ENCODE peak calls at places on chromosomes 4 and X, in six cellular contexts. U is retinal pigment epithelial cell; H is CD8-positive, alpha-beta memory T cell; E is HepG2; R is cardiac fibroblast; X is AG09309. K is an unnamed sample.

GRCh38 chr4:174490356-174490969 is 31.8 kb downstream of the HPGD start:
- DNase-seq in U (no peak), R (peak), H (no peak), X (no peak), E (no peak), K (peak)

GRCh38 chr4:88033309-88033708 is 25.9 kb downstream of the PKD2 start:
- DNase-seq in H (peak), X (no peak), U (no peak), E (peak), R (peak), K (peak)

GRCh38 chr4:13989496-13989895 is 362.0 kb upstream of the BOD1L1 start:
- DNase-seq in R (peak), U (no peak), E (no peak), H (no peak), X (no peak), K (peak)

GRCh38 chr4:19711871-19712270 is 539.8 kb upstream of the SLIT2 start:
- DNase-seq in X (peak), H (no peak), E (no peak), R (peak), U (peak), K (peak)

GRCh38 chr4:109298279-109299010 is 4.0 kb downstream of the COL25A1 start:
- DNase-seq in E (no peak), R (peak), H (no peak), X (no peak), U (no peak), K (peak)

GRCh38 chr4:89572224-89572858 is 264.6 kb downstream of the SNCA start:
- DNase-seq in H (no peak), U (peak), R (peak), E (no peak), X (no peak), K (peak)

GRCh38 chr4:106312377-106312776 is 3.6 kb downstream of the TBCK start:
- DNase-seq in H (no peak), E (no peak), U (no peak), R (no peak), X (peak), K (peak)

GRCh38 chr4:172996571-172997216 is 171.9 kb upstream of the GALNT7 start:
- DNase-seq in X (no peak), R (peak), E (no peak), H (no peak), U (peak), K (peak)

GRCh38 chrX:22220941-22221340 is 51.8 kb upstream of the CBLL2 start:
- DNase-seq in U (peak), R (peak), X (no peak), E (no peak), H (no peak), K (peak)

GRCh38 chr4:182764137-182764536 is 153.0 kb downstream of the DCTD start:
- DNase-seq in E (no peak), H (no peak), R (peak), X (no peak), U (no peak), K (peak)

GRCh38 chrX:40581333-40581910 is 652 bp downstream of the ATP6AP2 start:
- DNase-seq in H (no peak), X (no peak), E (no peak), U (no peak), R (peak), K (peak)

GRCh38 chr4:15920723-15921591 is 17.6 kb downstream of the FGFBP1 start:
- DNase-seq in X (peak), E (no peak), H (no peak), R (peak), U (peak), K (peak)

GRCh38 chr4:173493041-173493440 is 37.0 kb downstream of the HAND2 start:
- DNase-seq in U (no peak), E (no peak), X (no peak), H (no peak), R (no peak), K (no peak)

GRCh38 chrX:134548257-134548732 is 88.3 kb downstream of the HPRT1 start:
- DNase-seq in R (no peak), X (no peak), H (no peak), E (no peak), U (no peak), K (no peak)

GRCh38 chr4:68498413-68499007 is 51.2 kb downstream of the TMPRSS11E start:
- DNase-seq in R (peak), H (peak), E (peak), X (peak), U (peak), K (peak)

DNA sequence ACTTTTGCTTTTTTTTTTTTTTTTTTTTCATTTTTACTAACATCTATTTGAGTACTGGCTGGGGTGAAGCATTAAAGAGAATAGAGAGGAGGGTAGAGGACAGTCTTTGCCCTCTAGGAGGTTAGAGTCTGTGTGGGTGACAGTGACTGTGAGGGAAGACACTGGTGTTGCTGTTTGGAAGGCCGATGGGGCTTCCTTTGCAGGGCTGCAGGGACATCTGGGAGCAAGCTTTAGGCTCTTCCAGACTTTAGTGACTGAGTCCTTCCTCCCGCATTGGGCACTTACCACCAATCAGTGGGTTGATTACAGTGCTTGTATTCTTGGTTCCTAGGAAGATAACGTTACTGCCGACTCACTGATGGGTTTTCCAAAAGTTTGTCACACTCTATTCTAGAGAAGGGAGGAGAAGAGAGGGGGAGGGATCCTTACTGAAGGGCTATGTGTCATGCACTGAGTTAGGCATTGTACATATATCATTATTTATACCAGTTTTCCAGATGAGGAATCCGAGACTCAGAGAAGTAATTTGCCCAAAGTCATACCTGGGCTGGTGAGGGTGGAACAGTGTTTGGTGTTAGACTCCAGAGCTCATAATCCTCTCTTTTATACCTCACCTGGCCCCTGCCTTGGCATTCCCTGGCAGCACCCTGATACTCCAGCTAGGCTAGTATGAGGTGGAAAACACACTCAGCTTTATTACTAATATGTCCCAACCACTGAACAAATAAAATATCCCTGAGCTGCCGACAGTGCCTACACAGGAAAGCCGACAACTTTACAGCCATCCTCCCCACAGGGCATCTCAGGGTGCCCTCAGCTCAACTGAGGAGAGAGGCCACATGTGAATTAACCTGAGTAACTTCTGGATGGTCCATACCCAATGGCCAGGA is 3.8 kb downstream of the CHST7 start:
- DNase-seq in E (no peak), U (no peak), R (peak), H (no peak), X (no peak), K (peak)
- H3K4me3 ChIP-seq in E (no peak), U (no peak), R (peak), H (no peak), X (no peak), K (peak)

GRCh38 chr4:48490012-48490679 is at the start of gene ZAR1:
- DNase-seq in H (no peak), X (no peak), R (no peak), U (no peak), E (no peak), K (no peak)
- H3K4me3 ChIP-seq in H (no peak), X (peak), R (no peak), U (peak), E (peak), K (no peak)

DNA sequence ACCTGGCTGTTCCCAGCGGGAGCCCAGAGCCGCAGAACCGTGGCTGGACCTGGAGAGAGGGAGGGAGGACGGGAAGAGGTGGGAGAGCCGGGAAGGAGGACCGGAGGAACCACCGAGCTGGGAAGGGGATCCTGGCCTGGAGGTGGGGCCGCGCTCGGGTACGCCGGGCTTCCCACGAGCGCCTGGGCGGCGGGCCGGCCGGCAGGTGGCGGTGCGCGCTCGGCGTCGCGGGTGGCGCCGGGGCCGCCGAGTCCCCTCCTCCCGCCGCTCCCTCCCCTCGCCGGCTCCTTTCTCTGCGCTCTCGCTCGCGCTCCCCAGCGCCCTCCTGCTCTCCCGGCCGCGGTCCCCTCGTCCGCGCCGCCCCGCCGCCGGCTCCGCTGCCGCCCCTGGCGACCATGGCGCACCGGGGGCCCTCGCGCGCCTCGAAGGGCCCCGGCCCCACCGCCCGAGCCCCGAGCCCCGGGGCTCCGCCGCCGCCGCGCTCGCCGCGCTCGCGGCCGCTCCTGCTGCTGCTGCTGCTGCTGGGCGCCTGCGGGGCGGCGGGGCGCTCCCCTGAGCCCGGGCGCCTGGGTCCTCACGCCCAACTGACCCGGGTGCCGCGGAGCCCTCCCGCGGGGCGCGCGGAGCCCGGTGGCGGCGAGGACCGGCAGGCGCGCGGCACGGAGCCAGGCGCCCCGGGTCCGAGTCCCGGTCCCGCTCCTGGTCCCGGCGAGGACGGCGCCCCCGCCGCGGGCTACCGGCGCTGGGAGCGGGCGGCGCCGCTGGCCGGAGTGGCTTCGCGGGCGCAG is at the start of gene SORCS2:
- DNase-seq in H (peak), E (peak), X (no peak), U (no peak), R (peak), K (peak)
- H3K4me3 ChIP-seq in H (no peak), E (peak), X (peak), U (peak), R (no peak), K (no peak)

GRCh38 chr4:150327262-150327780 is 249.1 kb downstream of the DCLK2 start:
- DNase-seq in R (no peak), X (no peak), U (no peak), E (no peak), H (no peak), K (no peak)

GRCh38 chr4:150329338-150329737 is 251.1 kb downstream of the DCLK2 start:
- DNase-seq in E (no peak), H (no peak), X (no peak), R (no peak), U (no peak), K (no peak)

GRCh38 chr4:150323551-150324325 is 245.5 kb downstream of the DCLK2 start:
- DNase-seq in R (peak), E (no peak), H (no peak), U (no peak), X (no peak), K (peak)

GRCh38 chr4:150328496-150328895 is 250.3 kb downstream of the DCLK2 start:
- DNase-seq in E (no peak), H (no peak), X (no peak), R (no peak), U (no peak), K (no peak)

DNA sequence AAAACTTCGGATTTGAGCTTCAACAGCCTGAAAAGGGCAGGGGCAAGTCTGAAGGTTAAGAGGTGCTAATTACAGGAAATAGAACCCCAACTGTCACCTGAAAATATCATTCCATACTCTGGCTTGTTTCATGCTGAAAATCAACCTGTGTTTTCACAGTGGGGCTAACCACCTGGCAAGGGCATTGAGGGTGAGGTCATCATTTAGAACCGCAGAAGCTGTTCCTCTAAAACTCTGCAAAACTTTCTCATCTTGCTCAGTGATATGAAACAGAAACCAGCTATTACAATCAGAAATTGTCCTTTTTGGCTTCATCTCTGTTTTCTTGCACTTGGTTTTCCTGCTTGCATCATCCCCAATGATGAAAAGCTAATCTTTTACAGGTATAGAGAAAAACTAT is 247.6 kb downstream of the DCLK2 start:
- DNase-seq in H (no peak), R (no peak), E (no peak), U (no peak), X (no peak), K (no peak)
- H3K4me3 ChIP-seq in H (no peak), R (no peak), E (no peak), U (no peak), X (no peak), K (no peak)

GRCh38 chr4:139815646-139816601 is 150.3 kb downstream of the MGST2 start:
- DNase-seq in H (no peak), X (peak), U (peak), R (peak), E (no peak), K (peak)
- H3K4me3 ChIP-seq in H (no peak), X (peak), U (peak), R (peak), E (no peak), K (peak)

DNA sequence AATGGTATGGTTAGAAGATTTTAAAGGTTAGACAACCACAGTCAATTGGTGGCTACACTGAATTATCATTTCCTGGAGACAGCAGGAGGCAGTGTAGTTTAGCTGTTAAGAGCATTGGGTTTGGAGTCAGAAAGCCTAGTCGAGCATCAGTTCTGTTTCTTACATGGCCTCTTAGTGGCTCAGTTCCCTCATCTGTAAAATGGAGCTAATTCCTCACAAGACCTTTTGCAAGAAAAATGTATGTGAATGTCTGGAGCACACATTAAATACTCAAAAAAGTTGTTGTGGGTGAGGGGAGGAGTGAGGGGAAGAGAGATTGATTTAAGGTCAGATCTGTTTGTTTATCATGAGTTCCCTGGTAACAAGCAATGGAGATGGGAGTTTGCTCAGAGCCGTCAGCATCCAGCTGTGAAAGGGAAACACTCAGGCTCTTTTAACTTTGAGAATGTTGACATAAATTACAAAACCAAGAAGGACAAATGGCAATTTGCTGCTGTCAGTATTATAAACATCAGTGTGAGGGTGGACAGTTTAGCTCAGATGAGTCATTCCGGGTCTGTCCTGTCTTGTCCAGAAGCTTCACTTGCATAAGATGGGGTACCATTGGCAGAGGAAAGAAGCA is 98.2 kb upstream of the PGRMC2 start:
- DNase-seq in X (no peak), E (peak), R (peak), H (no peak), U (no peak), K (peak)
- H3K4me3 ChIP-seq in X (no peak), E (no peak), R (no peak), H (no peak), U (no peak), K (no peak)

DNA sequence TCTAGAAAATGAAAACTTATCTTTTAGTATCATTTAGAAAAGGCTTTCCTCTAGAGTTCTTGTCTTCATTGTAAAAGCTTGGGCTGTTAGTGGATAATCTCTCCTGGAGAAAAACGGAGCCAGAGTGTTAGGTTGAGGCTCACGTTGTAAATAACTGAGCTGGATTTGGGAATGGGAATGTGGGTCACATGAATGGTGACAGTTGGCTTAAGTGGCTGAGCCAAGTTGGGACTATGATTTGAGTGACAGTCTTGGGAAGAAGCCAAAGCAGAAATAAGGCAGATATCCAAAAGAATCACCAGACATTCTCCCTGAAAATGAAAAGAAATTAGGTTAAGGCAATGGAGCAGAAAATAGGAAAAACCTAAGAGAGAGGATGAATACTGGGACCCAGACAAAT is 33.6 kb upstream of the PDGFC start:
- DNase-seq in U (peak), R (peak), E (no peak), H (no peak), X (no peak), K (peak)
- H3K4me3 ChIP-seq in U (no peak), R (no peak), E (no peak), H (no peak), X (no peak), K (no peak)

DNA sequence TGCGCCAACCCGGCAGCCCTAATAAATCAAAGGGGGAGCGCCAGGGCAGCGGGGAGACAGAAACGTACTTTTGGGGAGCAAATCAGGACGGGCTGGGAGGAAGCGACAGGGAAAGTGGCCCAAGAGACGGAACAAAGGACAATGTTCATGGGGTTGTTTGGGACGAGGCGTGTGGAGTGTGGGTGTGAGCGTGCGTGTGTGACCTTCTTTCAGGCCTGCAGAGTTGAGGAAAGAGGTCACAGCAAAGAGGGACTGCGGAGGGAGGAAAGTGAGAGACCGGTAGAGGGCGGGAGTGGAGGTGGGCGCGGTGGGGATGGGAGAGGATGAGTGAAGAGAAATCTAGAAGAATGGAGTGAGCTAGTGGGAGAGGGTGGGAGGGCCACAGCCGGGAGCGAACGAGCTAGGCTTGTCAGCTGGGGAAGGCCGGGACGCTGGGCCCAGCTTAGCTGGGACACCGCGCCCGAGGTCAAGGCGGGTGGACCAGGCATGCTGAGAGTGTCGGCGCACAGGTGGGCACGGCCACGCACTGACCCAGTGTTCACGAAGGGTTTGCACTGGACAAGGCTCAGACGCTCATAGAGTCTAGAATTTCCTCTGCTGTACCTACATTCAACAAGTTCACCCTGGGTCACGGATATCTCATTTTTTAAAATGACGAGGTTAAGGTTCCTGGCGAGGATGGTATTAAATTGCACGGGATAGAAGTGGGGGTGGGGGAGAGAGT is 14.7 kb upstream of the PITX2 start:
- DNase-seq in X (no peak), R (no peak), E (no peak), H (no peak), U (no peak), K (no peak)
- H3K4me3 ChIP-seq in X (peak), R (peak), E (no peak), H (no peak), U (peak), K (peak)

DNA sequence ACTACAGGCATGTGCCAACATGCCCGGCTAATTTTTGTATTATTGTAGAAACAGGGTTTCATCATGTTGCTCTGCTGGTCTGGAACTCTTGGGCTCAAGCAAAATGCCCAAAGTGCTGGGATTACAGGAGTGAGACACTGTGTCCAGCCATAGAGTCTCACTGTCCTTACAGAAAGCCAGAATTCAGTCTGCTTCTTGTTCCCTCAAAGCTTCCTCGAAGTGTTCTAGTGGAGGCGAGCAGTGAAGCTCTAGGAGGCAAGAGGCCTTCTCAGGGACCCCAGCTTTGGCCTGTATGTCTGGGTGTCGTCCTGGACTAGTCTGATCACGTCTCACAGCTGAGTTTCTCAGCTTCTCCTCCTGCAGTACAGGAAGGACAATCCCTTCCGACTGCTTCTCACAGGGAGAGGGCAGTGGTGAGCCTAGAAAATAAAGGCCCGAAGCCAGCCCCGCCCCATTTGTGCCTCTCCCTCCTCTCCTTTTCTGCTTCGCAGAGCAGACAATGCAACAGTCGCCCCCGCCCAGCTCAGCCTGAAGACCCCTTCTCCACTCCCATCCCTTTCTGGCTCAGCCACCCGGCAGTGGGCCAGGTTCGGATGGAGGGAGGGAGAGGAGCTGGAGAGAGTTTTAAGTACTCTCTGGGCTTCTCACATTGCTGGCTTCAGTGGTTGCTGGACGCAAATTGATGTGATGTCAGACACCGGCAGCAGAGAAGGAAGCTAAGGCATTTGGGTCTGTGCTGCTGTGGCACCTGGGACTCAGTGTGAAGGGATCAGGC is 11.1 kb upstream of the FAM3A start:
- DNase-seq in U (no peak), E (peak), X (peak), H (no peak), R (peak), K (peak)
- H3K4me3 ChIP-seq in U (peak), E (peak), X (peak), H (no peak), R (peak), K (peak)